ENCODE peak calls at places on chromosomes 13 and 19, in five cellular contexts. U, K, V, Q and B are unnamed samples.

GRCh38 chr13:87669379-87669978 is 1.7 kb upstream of the SLITRK5 start:
- DNase-seq in V (no peak), Q (no peak), U (peak), K (peak), B (peak)

GRCh38 chr13:72728290-72728605 is 525 bp downstream of the BORA start:
- DNase-seq in V (no peak), U (no peak), Q (no peak), K (peak), B (no peak)

GRCh38 chr19:20660473-20660872 is 898 bp downstream of the ZNF626 start:
- DNase-seq in Q (no peak), V (no peak), U (peak), K (peak), B (no peak)

GRCh38 chr13:114074671-114075315 is 57.6 kb downstream of the RASA3 start:
- DNase-seq in K (no peak), Q (no peak), U (no peak), V (no peak), B (no peak)

GRCh38 chr19:45505151-45505995 is 1.9 kb upstream of the VASP start:
- DNase-seq in Q (no peak), K (no peak), U (no peak), V (no peak), B (peak)

GRCh38 chr19:18330865-18331264 is 8.0 kb upstream of the LSM4 start:
- DNase-seq in Q (no peak), K (no peak), V (no peak), U (no peak), B (no peak)

GRCh38 chr13:100097821-100098220 is 8.9 kb downstream of the PCCA start:
- DNase-seq in K (no peak), U (no peak), Q (no peak), V (no peak), B (no peak)

GRCh38 chr19:17794731-17795494 is at the start of gene B3GNT3:
- DNase-seq in Q (no peak), U (no peak), K (no peak), V (peak), B (no peak)

GRCh38 chr13:19643652-19644051 is 10.2 kb downstream of the MPHOSPH8 start:
- DNase-seq in V (no peak), K (no peak), U (no peak), Q (no peak), B (no peak)

GRCh38 chr13:35499131-35500051 is 22.9 kb upstream of the MAB21L1 start:
- DNase-seq in K (no peak), Q (no peak), V (no peak), U (no peak), B (no peak)

GRCh38 chr19:55540619-55541018 is 3.7 kb upstream of the SBK2 start:
- DNase-seq in K (no peak), Q (no peak), V (no peak), U (no peak), B (no peak)

GRCh38 chr19:36915992-36916830 is at the start of the genes ZNF568 and ZNF829:
- DNase-seq in V (peak), K (peak), Q (peak), U (peak), B (peak)

GRCh38 chr13:26343816-26344215 is 89.9 kb downstream of the CDK8 start:
- DNase-seq in U (no peak), Q (no peak), K (no peak), V (no peak), B (no peak)

GRCh38 chr13:109989155-109989554 is 202.8 kb upstream of the IRS2 start:
- DNase-seq in U (peak), V (no peak), K (no peak), Q (no peak), B (peak)

GRCh38 chr13:31199849-31200635 is at the start of gene B3GLCT:
- DNase-seq in Q (peak), K (peak), U (peak), V (peak), B (peak)

GRCh38 chr19:18419195-18419698 is at the start of gene SSBP4:
- DNase-seq in K (peak), V (peak), Q (peak), U (peak), B (peak)

GRCh38 chr19:36257512-36257876 is 42.6 kb downstream of the ZNF146 start:
- DNase-seq in U (no peak), Q (no peak), V (no peak), K (peak), B (no peak)

GRCh38 chr13:32669030-32669646 is 82.9 kb downstream of the PDS5B start:
- DNase-seq in V (no peak), K (peak), U (peak), Q (no peak), B (peak)

GRCh38 chr19:2231621-2232221 is 4.4 kb downstream of the PLEKHJ1 start:
- DNase-seq in V (peak), K (no peak), Q (no peak), U (no peak), B (no peak)

GRCh38 chr13:21696865-21697448 is 26.1 kb downstream of the FGF9 start:
- DNase-seq in U (no peak), V (no peak), Q (no peak), K (no peak), B (no peak)

GRCh38 chr13:22432690-22433089 is 748.1 kb upstream of the SGCG start:
- DNase-seq in U (no peak), K (no peak), V (no peak), Q (no peak), B (no peak)

GRCh38 chr19:53865523-53865917 is 2.2 kb upstream of the MYADM start:
- DNase-seq in Q (no peak), V (no peak), K (no peak), U (no peak), B (no peak)

GRCh38 chr13:37143901-37144300 is 38.4 kb upstream of the CSNK1A1L start:
- DNase-seq in Q (no peak), V (no peak), K (peak), U (peak), B (no peak)

GRCh38 chr13:46961719-46962118 is 64.9 kb upstream of the HTR2A start:
- DNase-seq in K (no peak), V (no peak), Q (peak), U (peak), B (peak)

GRCh38 chr19:37941820-37942515 is 35.0 kb downstream of the SIPA1L3 start:
- DNase-seq in Q (no peak), U (no peak), V (no peak), K (no peak), B (no peak)

GRCh38 chr13:110957181-110957884 is 42.5 kb upstream of the ANKRD10 start:
- DNase-seq in Q (no peak), K (no peak), V (no peak), U (peak), B (peak)

GRCh38 chr13:49064459-49064858 is 88.7 kb downstream of the FNDC3A start:
- DNase-seq in U (no peak), K (no peak), V (no peak), Q (no peak), B (no peak)

GRCh38 chr19:50261446-50261970 is 58.1 kb downstream of the MYH14 start:
- DNase-seq in Q (no peak), V (no peak), K (no peak), U (no peak), B (no peak)

GRCh38 chr19:19606021-19606420 is 12.5 kb downstream of the PBX4 start:
- DNase-seq in K (no peak), U (no peak), V (peak), Q (no peak), B (no peak)

GRCh38 chr13:102907016-102907756 is 61.4 kb downstream of the ERCC5 start:
- DNase-seq in K (no peak), Q (no peak), V (no peak), U (peak), B (no peak)

GRCh38 chr13:73591861-73592260 is 533.1 kb downstream of the KLF5 start:
- DNase-seq in K (no peak), Q (no peak), V (no peak), U (no peak), B (no peak)

GRCh38 chr19:13146763-13147563 is 3.2 kb downstream of the STX10 start:
- DNase-seq in Q (no peak), U (peak), K (no peak), V (peak), B (no peak)

GRCh38 chr19:44740351-44740824 is 8.1 kb upstream of the BCL3 start:
- DNase-seq in Q (no peak), K (no peak), U (no peak), V (no peak), B (no peak)

GRCh38 chr13:112454648-112455334 is 78.6 kb downstream of the SPACA7 start:
- DNase-seq in U (no peak), V (no peak), K (no peak), Q (no peak), B (no peak)

GRCh38 chr19:35354898-35355297 is 3.4 kb upstream of the FFAR3 start:
- DNase-seq in U (no peak), K (no peak), V (no peak), Q (no peak), B (no peak)

GRCh38 chr19:30167976-30168635 is 204.1 kb upstream of the ZNF536 start:
- DNase-seq in K (no peak), V (no peak), Q (no peak), U (no peak), B (no peak)

GRCh38 chr19:2488942-2489731 is 13.2 kb downstream of the GADD45B start:
- DNase-seq in Q (no peak), K (peak), V (peak), U (no peak), B (peak)

GRCh38 chr13:108968566-108968965 is 339.2 kb downstream of the MYO16 start:
- DNase-seq in V (no peak), Q (no peak), K (no peak), U (no peak), B (no peak)

GRCh38 chr19:56348289-56348877 is 33.7 kb upstream of the ZSCAN5A start:
- DNase-seq in K (peak), V (peak), Q (no peak), U (peak), B (no peak)

GRCh38 chr13:106373989-106374572 is 161.4 kb downstream of the EFNB2 start:
- DNase-seq in K (peak), V (no peak), Q (no peak), U (peak), B (no peak)

GRCh38 chr13:106373304-106373988 is 162.0 kb downstream of the EFNB2 start:
- DNase-seq in K (no peak), U (peak), V (no peak), Q (no peak), B (no peak)

GRCh38 chr13:106374631-106375030 is 160.8 kb downstream of the EFNB2 start:
- DNase-seq in Q (no peak), K (no peak), U (no peak), V (no peak), B (no peak)

GRCh38 chr13:106371024-106371423 is 164.4 kb downstream of the EFNB2 start:
- DNase-seq in Q (no peak), U (no peak), V (no peak), K (no peak), B (no peak)

GRCh38 chr13:106372199-106373160 is 163.0 kb downstream of the EFNB2 start:
- DNase-seq in Q (no peak), K (peak), V (no peak), U (peak), B (peak)
- TF ChIP-seq CTCF in Q (no peak), K (no peak), V (no peak), U (no peak), B (no peak)

DNA sequence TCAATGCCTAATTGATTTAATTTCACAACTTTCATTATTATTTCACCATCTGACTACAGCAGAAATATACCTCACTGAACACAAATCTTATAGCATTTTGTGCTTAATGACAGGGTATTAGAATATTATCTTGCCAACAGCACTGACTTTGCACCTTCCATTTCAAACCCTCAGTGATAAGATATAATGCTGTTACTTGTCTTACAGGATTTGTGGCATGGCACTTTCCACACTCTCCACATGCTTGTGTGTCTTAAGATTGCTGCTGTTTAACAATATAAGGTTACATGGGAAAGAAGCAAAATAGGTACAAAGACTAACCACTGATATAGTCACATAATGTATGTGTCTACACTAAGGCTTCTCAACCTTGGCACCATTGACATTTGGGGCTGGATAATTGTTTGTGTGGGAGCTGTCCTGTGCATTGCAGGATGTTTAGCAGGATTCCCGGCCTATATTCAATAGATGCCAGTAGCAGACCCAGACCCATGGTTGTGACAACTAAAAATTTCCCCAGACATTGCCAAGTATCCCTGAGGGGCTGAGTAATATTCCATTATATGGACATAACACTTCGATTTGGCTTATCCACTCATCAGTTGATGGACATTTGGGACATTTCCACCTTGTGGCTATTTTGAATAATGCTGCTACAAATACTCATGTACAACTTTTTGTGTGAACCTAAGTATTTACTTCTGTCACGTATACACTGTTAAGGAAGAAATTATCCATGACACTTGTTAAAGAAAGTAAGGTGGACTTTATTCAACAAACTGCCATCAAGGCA is 5.7 kb upstream of the DIAPH3 start:
- DNase-seq in V (no peak), Q (no peak), K (no peak), U (no peak), B (no peak)
- TF ChIP-seq CTCF in V (no peak), Q (no peak), K (no peak), U (no peak), B (peak)

DNA sequence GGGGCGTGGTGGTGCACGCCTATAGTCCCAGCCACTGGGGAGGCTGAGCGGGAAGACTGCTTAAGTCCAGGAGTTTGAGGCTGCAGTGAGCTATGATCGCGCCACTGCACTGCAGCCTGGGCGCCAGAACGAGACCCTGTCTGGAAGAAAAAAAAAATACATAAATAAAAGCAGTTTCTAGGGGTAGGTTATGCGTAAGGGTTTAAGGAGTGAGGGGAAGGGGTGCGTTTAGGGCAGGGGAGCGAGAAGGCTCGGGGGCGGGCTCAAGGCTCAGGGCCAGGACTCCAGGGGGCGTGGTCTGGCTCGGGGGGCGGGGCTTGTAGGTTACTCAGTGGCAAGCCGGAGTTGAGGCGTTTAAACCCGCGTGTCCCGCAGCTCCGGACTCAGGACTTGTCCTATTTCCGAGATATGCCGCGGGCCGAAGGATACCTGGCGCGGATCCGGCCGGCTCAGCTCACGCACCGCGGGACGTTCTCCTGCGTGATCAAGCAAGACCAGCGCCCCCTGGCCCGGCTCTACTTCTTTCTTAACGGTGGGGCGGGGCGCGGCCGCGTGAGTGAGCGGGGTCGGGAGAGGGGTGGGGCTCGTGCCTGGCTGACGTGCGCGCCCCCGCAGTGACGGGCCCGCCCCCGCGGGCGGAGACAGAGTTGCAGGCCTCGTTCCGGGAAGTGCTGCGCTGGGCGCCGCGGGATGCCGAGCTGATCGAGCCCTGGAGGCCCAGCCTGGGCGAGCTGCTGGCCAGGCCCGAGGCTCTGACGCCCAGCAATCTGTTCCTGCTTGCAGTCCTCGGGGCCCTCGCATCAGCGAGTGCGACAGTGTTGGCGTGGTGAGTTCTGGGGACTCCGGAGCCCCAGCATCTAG is 10.8 kb downstream of the SPACA6 start:
- DNase-seq in V (peak), Q (peak), K (peak), U (peak), B (peak)
- TF ChIP-seq CTCF in V (peak), Q (peak), K (peak), U (peak), B (peak)

GRCh38 chr13:89746554-89746953 is 1600.9 kb upstream of the MIR17HG start:
- DNase-seq in Q (no peak), V (no peak), U (no peak), K (no peak), B (no peak)
- TF ChIP-seq CTCF in Q (no peak), V (no peak), U (no peak), K (no peak), B (no peak)

GRCh38 chr19:48121909-48122371 is 11.3 kb upstream of the PLA2G4C start:
- DNase-seq in Q (no peak), V (no peak), K (peak), U (no peak), B (peak)

GRCh38 chr19:48122421-48122820 is 11.8 kb upstream of the PLA2G4C start:
- DNase-seq in K (no peak), Q (no peak), V (no peak), U (no peak), B (no peak)

GRCh38 chr19:48117515-48118330 is 7.1 kb upstream of the PLA2G4C start:
- DNase-seq in Q (no peak), U (no peak), K (no peak), V (no peak), B (no peak)

GRCh38 chr19:48121066-48121465 is 10.4 kb upstream of the PLA2G4C start:
- DNase-seq in K (no peak), V (no peak), Q (no peak), U (no peak), B (no peak)

DNA sequence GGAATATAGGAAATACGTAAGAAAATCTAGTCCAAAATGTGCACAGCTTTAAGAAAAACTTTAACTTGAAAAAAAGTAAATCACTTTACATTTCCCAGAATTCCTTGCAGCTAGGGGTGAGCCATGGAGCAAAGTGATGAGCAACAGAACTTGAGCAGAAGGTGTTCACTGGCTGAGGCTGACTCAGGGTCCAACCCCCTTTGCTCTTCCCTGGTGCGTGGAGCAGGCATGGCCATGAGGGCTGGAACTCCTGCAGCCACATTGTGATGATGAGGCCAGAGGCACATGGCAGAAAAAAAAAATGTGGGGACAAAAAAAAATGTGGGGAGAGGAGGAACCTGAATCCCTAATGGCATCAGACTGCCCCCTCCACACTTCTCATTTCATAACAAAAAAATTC is 9.9 kb upstream of the PLA2G4C start:
- DNase-seq in Q (no peak), K (no peak), V (no peak), U (no peak), B (no peak)
- TF ChIP-seq CTCF in Q (no peak), K (no peak), V (no peak), U (no peak), B (no peak)

GRCh38 chr19:48807590-48808308 is 3.1 kb downstream of the BCAT2 start:
- DNase-seq in K (no peak), U (no peak), Q (no peak), V (no peak), B (no peak)
- TF ChIP-seq CTCF in K (no peak), U (no peak), Q (no peak), V (no peak), B (peak)

GRCh38 chr13:82569581-82569980 is 1312.7 kb downstream of the SLITRK1 start:
- DNase-seq in V (no peak), U (no peak), Q (no peak), K (no peak), B (peak)

GRCh38 chr13:82560889-82561288 is 1321.4 kb downstream of the SLITRK1 start:
- DNase-seq in K (no peak), U (no peak), Q (no peak), V (no peak), B (no peak)

GRCh38 chr13:82566864-82567263 is 1315.4 kb downstream of the SLITRK1 start:
- DNase-seq in V (no peak), Q (no peak), U (no peak), K (no peak), B (no peak)

DNA sequence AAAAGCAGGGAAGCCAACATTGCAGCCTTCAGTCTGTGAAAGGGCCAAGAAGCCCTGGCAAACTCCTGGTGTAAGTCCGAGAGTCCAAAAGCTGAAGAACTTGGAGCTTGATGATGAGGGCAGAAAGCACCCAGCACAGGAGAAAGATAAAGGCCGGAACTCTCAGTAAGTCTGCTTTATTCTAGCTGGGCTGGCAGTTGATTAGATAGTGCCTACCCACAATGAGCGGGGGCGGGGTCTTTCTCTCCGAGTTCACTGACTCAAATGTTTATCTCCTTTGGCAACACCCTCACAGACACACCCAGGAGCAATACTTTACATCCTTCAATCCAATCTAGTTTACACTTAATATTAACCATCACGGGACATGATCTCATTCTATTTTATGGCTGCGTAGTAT is 1317.1 kb downstream of the SLITRK1 start:
- DNase-seq in Q (no peak), U (no peak), K (no peak), V (no peak), B (no peak)
- TF ChIP-seq CTCF in Q (no peak), U (no peak), K (no peak), V (no peak), B (no peak)

GRCh38 chr19:33241530-33242101 is 16.0 kb upstream of the SLC7A10 start:
- DNase-seq in V (peak), K (peak), U (no peak), Q (no peak), B (no peak)
- TF ChIP-seq CTCF in V (peak), K (peak), U (peak), Q (peak), B (peak)